ENCODE peak calls at places on chromosomes 5 and 9, in eight cellular contexts. One of them, this sample, is unnamed.
A peak's percentile ranks its signal among the peaks of the same experiment; 100 is the strongest.

GRCh38 chr5:14341571-14342225 is 198.6 kb downstream of the TRIO start:
- DNase-seq in astrocyte of the spinal cord: no peak
- DNase-seq in T-helper 17 cell: no peak
- DNase-seq in right cardiac atrium: no peak
- DNase-seq in small intestine: no peak
- DNase-seq in nephron progenitor cell: no peak
- DNase-seq in WTC11: peak; percentile 50
- DNase-seq in NCI-H2029: no peak
- DNase-seq in this sample: peak; percentile 87

GRCh38 chr9:125476645-125477044 is 215.0 kb downstream of the GAPVD1 start:
- DNase-seq in nephron progenitor cell: no peak
- DNase-seq in T-helper 17 cell: no peak
- DNase-seq in small intestine: no peak
- DNase-seq in astrocyte of the spinal cord: no peak
- DNase-seq in NCI-H2029: no peak
- DNase-seq in right cardiac atrium: no peak
- DNase-seq in WTC11: no peak
- DNase-seq in this sample: no peak

GRCh38 chr9:18324928-18325327 is 149.0 kb upstream of the ADAMTSL1 start:
- DNase-seq in astrocyte of the spinal cord: no peak
- DNase-seq in right cardiac atrium: no peak
- DNase-seq in small intestine: no peak
- DNase-seq in T-helper 17 cell: no peak
- DNase-seq in nephron progenitor cell: no peak
- DNase-seq in NCI-H2029: no peak
- DNase-seq in WTC11: no peak
- DNase-seq in this sample: no peak

GRCh38 chr5:206406-206805 is 11.5 kb downstream of the CCDC127 start:
- DNase-seq in nephron progenitor cell: no peak
- DNase-seq in T-helper 17 cell: no peak
- DNase-seq in small intestine: no peak
- DNase-seq in NCI-H2029: no peak
- DNase-seq in right cardiac atrium: peak; percentile 68
- DNase-seq in WTC11: no peak
- DNase-seq in astrocyte of the spinal cord: peak; percentile 59
- DNase-seq in this sample: no peak

GRCh38 chr5:109838157-109838556 is 148.4 kb downstream of the MAN2A1 start:
- DNase-seq in small intestine: no peak
- DNase-seq in T-helper 17 cell: no peak
- DNase-seq in WTC11: no peak
- DNase-seq in nephron progenitor cell: no peak
- DNase-seq in NCI-H2029: no peak
- DNase-seq in astrocyte of the spinal cord: no peak
- DNase-seq in right cardiac atrium: no peak
- DNase-seq in this sample: peak; percentile 54

GRCh38 chr5:66072031-66072430 is 72.1 kb upstream of the SREK1 start:
- DNase-seq in right cardiac atrium: no peak
- DNase-seq in small intestine: no peak
- DNase-seq in nephron progenitor cell: no peak
- DNase-seq in astrocyte of the spinal cord: no peak
- DNase-seq in WTC11: no peak
- DNase-seq in T-helper 17 cell: no peak
- DNase-seq in NCI-H2029: no peak
- DNase-seq in this sample: no peak

GRCh38 chr5:76325876-76326491 is 77.1 kb upstream of the IQGAP2 start:
- DNase-seq in right cardiac atrium: no peak
- DNase-seq in small intestine: peak; percentile 58
- DNase-seq in astrocyte of the spinal cord: no peak
- DNase-seq in NCI-H2029: no peak
- DNase-seq in T-helper 17 cell: no peak
- DNase-seq in nephron progenitor cell: no peak
- DNase-seq in WTC11: no peak
- DNase-seq in this sample: no peak

GRCh38 chr5:11383506-11384095 is 520.6 kb downstream of the CTNND2 start:
- DNase-seq in astrocyte of the spinal cord: no peak
- DNase-seq in right cardiac atrium: no peak
- DNase-seq in small intestine: no peak
- DNase-seq in NCI-H2029: no peak
- DNase-seq in nephron progenitor cell: no peak
- DNase-seq in T-helper 17 cell: no peak
- DNase-seq in WTC11: no peak
- DNase-seq in this sample: no peak

GRCh38 chr9:77598510-77598909 is 49.6 kb downstream of the GNA14 start:
- DNase-seq in small intestine: no peak
- DNase-seq in T-helper 17 cell: no peak
- DNase-seq in right cardiac atrium: peak; percentile 57
- DNase-seq in nephron progenitor cell: no peak
- DNase-seq in astrocyte of the spinal cord: peak; percentile 35
- DNase-seq in WTC11: no peak
- DNase-seq in NCI-H2029: peak; percentile 52
- DNase-seq in this sample: no peak

GRCh38 chr5:8905021-8905420 is 640.9 kb downstream of the SEMA5A start:
- DNase-seq in NCI-H2029: no peak
- DNase-seq in T-helper 17 cell: no peak
- DNase-seq in nephron progenitor cell: no peak
- DNase-seq in astrocyte of the spinal cord: peak; percentile 61
- DNase-seq in right cardiac atrium: no peak
- DNase-seq in small intestine: peak; percentile 21
- DNase-seq in WTC11: no peak
- DNase-seq in this sample: no peak

GRCh38 chr9:18114559-18114958 is 359.4 kb upstream of the ADAMTSL1 start:
- DNase-seq in T-helper 17 cell: no peak
- DNase-seq in NCI-H2029: no peak
- DNase-seq in small intestine: no peak
- DNase-seq in right cardiac atrium: no peak
- DNase-seq in astrocyte of the spinal cord: no peak
- DNase-seq in WTC11: no peak
- DNase-seq in nephron progenitor cell: no peak
- DNase-seq in this sample: no peak

GRCh38 chr5:766666-767431 is 17.7 kb downstream of the ZDHHC11B start:
- DNase-seq in T-helper 17 cell: no peak
- DNase-seq in WTC11: no peak
- DNase-seq in small intestine: no peak
- DNase-seq in astrocyte of the spinal cord: no peak
- DNase-seq in nephron progenitor cell: no peak
- DNase-seq in right cardiac atrium: no peak
- DNase-seq in NCI-H2029: no peak
- DNase-seq in this sample: no peak

GRCh38 chr5:74294231-74294705 is 346.3 kb downstream of the ENC1 start:
- DNase-seq in small intestine: no peak
- DNase-seq in WTC11: no peak
- DNase-seq in NCI-H2029: no peak
- DNase-seq in right cardiac atrium: peak; percentile 59
- DNase-seq in nephron progenitor cell: no peak
- DNase-seq in T-helper 17 cell: no peak
- DNase-seq in astrocyte of the spinal cord: peak; percentile 55
- DNase-seq in this sample: no peak

GRCh38 chr5:96936431-96937221 is 746 bp downstream of the LNPEP start:
- DNase-seq in astrocyte of the spinal cord: peak; percentile 48
- DNase-seq in small intestine: peak; percentile 54
- DNase-seq in T-helper 17 cell: peak; percentile 31
- DNase-seq in right cardiac atrium: peak; percentile 69
- DNase-seq in WTC11: peak; percentile 40
- DNase-seq in NCI-H2029: no peak
- DNase-seq in nephron progenitor cell: peak; percentile 23
- DNase-seq in this sample: peak; percentile 60

GRCh38 chr5:97042981-97043380 is 99.4 kb downstream of the LIX1 start:
- DNase-seq in NCI-H2029: no peak
- DNase-seq in nephron progenitor cell: peak; percentile 8
- DNase-seq in small intestine: peak; percentile 10
- DNase-seq in WTC11: no peak
- DNase-seq in T-helper 17 cell: no peak
- DNase-seq in astrocyte of the spinal cord: no peak
- DNase-seq in right cardiac atrium: no peak
- DNase-seq in this sample: peak; percentile 42

GRCh38 chr5:112971285-112971684 is 5.3 kb upstream of the DCP2 start:
- DNase-seq in nephron progenitor cell: no peak
- DNase-seq in right cardiac atrium: no peak
- DNase-seq in T-helper 17 cell: no peak
- DNase-seq in astrocyte of the spinal cord: no peak
- DNase-seq in WTC11: no peak
- DNase-seq in NCI-H2029: no peak
- DNase-seq in small intestine: no peak
- DNase-seq in this sample: no peak

GRCh38 chr5:3602713-3603502 is 7.3 kb downstream of the IRX1 start:
- DNase-seq in T-helper 17 cell: no peak
- DNase-seq in astrocyte of the spinal cord: peak; percentile 19
- DNase-seq in right cardiac atrium: no peak
- DNase-seq in WTC11: peak; percentile 77
- DNase-seq in small intestine: peak; percentile 5
- DNase-seq in nephron progenitor cell: peak; percentile 76
- DNase-seq in NCI-H2029: no peak
- DNase-seq in this sample: peak; percentile 67

GRCh38 chr9:133510926-133511505 is 13.7 kb downstream of the MYMK start:
- DNase-seq in small intestine: no peak
- DNase-seq in NCI-H2029: no peak
- DNase-seq in nephron progenitor cell: no peak
- DNase-seq in T-helper 17 cell: no peak
- DNase-seq in WTC11: no peak
- DNase-seq in right cardiac atrium: peak; percentile 48
- DNase-seq in astrocyte of the spinal cord: no peak
- DNase-seq in this sample: no peak

GRCh38 chr5:98497391-98497790 is 276.1 kb upstream of the RGMB start:
- DNase-seq in T-helper 17 cell: no peak
- DNase-seq in right cardiac atrium: no peak
- DNase-seq in small intestine: no peak
- DNase-seq in nephron progenitor cell: no peak
- DNase-seq in NCI-H2029: no peak
- DNase-seq in WTC11: no peak
- DNase-seq in astrocyte of the spinal cord: no peak
- DNase-seq in this sample: no peak

GRCh38 chr5:68406344-68406743 is 190.8 kb downstream of the PIK3R1 start:
- DNase-seq in small intestine: no peak
- DNase-seq in astrocyte of the spinal cord: no peak
- DNase-seq in nephron progenitor cell: no peak
- DNase-seq in right cardiac atrium: no peak
- DNase-seq in WTC11: no peak
- DNase-seq in NCI-H2029: no peak
- DNase-seq in T-helper 17 cell: no peak
- DNase-seq in this sample: no peak

GRCh38 chr5:153299891-153300290 is 190.6 kb upstream of the GRIA1 start:
- DNase-seq in T-helper 17 cell: no peak
- DNase-seq in WTC11: no peak
- DNase-seq in right cardiac atrium: no peak
- DNase-seq in nephron progenitor cell: no peak
- DNase-seq in NCI-H2029: no peak
- DNase-seq in astrocyte of the spinal cord: no peak
- DNase-seq in small intestine: no peak
- DNase-seq in this sample: no peak

GRCh38 chr9:21316032-21316842 is 11.1 kb upstream of the IFNA5 start:
- DNase-seq in T-helper 17 cell: no peak
- DNase-seq in right cardiac atrium: no peak
- DNase-seq in small intestine: no peak
- DNase-seq in astrocyte of the spinal cord: no peak
- DNase-seq in nephron progenitor cell: no peak
- DNase-seq in NCI-H2029: no peak
- DNase-seq in WTC11: no peak
- DNase-seq in this sample: no peak

GRCh38 chr9:111481885-111482636 is 2.1 kb downstream of the ECPAS start:
- DNase-seq in astrocyte of the spinal cord: peak; percentile 32
- DNase-seq in NCI-H2029: peak; percentile 60
- DNase-seq in T-helper 17 cell: no peak
- DNase-seq in right cardiac atrium: no peak
- DNase-seq in WTC11: no peak
- DNase-seq in nephron progenitor cell: peak; percentile 14
- DNase-seq in small intestine: no peak
- DNase-seq in this sample: no peak

GRCh38 chr9:33851301-33851700 is 34.3 kb downstream of the UBE2R2 start:
- DNase-seq in right cardiac atrium: no peak
- DNase-seq in astrocyte of the spinal cord: no peak
- DNase-seq in T-helper 17 cell: no peak
- DNase-seq in nephron progenitor cell: no peak
- DNase-seq in WTC11: no peak
- DNase-seq in small intestine: no peak
- DNase-seq in NCI-H2029: no peak
- DNase-seq in this sample: no peak

GRCh38 chr5:172059661-172060100 is 53.2 kb upstream of the FBXW11 start:
- DNase-seq in WTC11: no peak
- DNase-seq in right cardiac atrium: no peak
- DNase-seq in T-helper 17 cell: no peak
- DNase-seq in nephron progenitor cell: no peak
- DNase-seq in astrocyte of the spinal cord: no peak
- DNase-seq in NCI-H2029: no peak
- DNase-seq in small intestine: no peak
- DNase-seq in this sample: peak; percentile 25

GRCh38 chr9:113953541-113953940 is 77.4 kb downstream of the ZNF618 start:
- DNase-seq in right cardiac atrium: no peak
- DNase-seq in nephron progenitor cell: no peak
- DNase-seq in T-helper 17 cell: no peak
- DNase-seq in NCI-H2029: no peak
- DNase-seq in WTC11: no peak
- DNase-seq in small intestine: no peak
- DNase-seq in astrocyte of the spinal cord: peak; percentile 59
- DNase-seq in this sample: no peak

GRCh38 chr9:101235105-101235866 is 149.5 kb downstream of the BAAT start:
- DNase-seq in astrocyte of the spinal cord: peak; percentile 4
- DNase-seq in small intestine: peak; percentile 45
- DNase-seq in WTC11: no peak
- DNase-seq in right cardiac atrium: no peak
- DNase-seq in T-helper 17 cell: no peak
- DNase-seq in NCI-H2029: no peak
- DNase-seq in nephron progenitor cell: no peak
- DNase-seq in this sample: peak; percentile 58

GRCh38 chr5:98847054-98847453 is 73.6 kb downstream of the RGMB start:
- DNase-seq in WTC11: no peak
- DNase-seq in right cardiac atrium: no peak
- DNase-seq in nephron progenitor cell: no peak
- DNase-seq in NCI-H2029: no peak
- DNase-seq in T-helper 17 cell: no peak
- DNase-seq in small intestine: no peak
- DNase-seq in astrocyte of the spinal cord: no peak
- DNase-seq in this sample: no peak

GRCh38 chr5:50900952-50901510 is 234.6 kb downstream of the PARP8 start:
- DNase-seq in NCI-H2029: no peak
- DNase-seq in right cardiac atrium: no peak
- DNase-seq in T-helper 17 cell: no peak
- DNase-seq in astrocyte of the spinal cord: no peak
- DNase-seq in WTC11: no peak
- DNase-seq in small intestine: no peak
- DNase-seq in nephron progenitor cell: no peak
- DNase-seq in this sample: no peak

GRCh38 chr5:154901276-154901675 is 36.7 kb downstream of the GEMIN5 start:
- DNase-seq in astrocyte of the spinal cord: peak; percentile 76
- DNase-seq in NCI-H2029: no peak
- DNase-seq in nephron progenitor cell: no peak
- DNase-seq in small intestine: no peak
- DNase-seq in T-helper 17 cell: no peak
- DNase-seq in right cardiac atrium: no peak
- DNase-seq in WTC11: no peak
- DNase-seq in this sample: no peak

GRCh38 chr9:129038109-129038852 is 1.9 kb downstream of the MIGA2 start:
- DNase-seq in WTC11: no peak
- DNase-seq in nephron progenitor cell: no peak
- DNase-seq in astrocyte of the spinal cord: no peak
- DNase-seq in right cardiac atrium: peak; percentile 78
- DNase-seq in NCI-H2029: no peak
- DNase-seq in T-helper 17 cell: no peak
- DNase-seq in small intestine: peak; percentile 90
- DNase-seq in this sample: no peak

GRCh38 chr9:131635285-131635684 is 90.0 kb downstream of the PRRT1B start:
- DNase-seq in right cardiac atrium: peak; percentile 89
- DNase-seq in nephron progenitor cell: peak; percentile 53
- DNase-seq in WTC11: no peak
- DNase-seq in astrocyte of the spinal cord: peak; percentile 95
- DNase-seq in T-helper 17 cell: peak; percentile 45
- DNase-seq in small intestine: peak; percentile 91
- DNase-seq in NCI-H2029: peak; percentile 93
- DNase-seq in this sample: peak; percentile 26

GRCh38 chr9:112890106-112891081 is at the start of gene SLC46A2:
- DNase-seq in T-helper 17 cell: no peak
- DNase-seq in small intestine: no peak
- DNase-seq in right cardiac atrium: peak; percentile 66
- DNase-seq in astrocyte of the spinal cord: no peak
- DNase-seq in NCI-H2029: no peak
- DNase-seq in WTC11: peak; percentile 45
- DNase-seq in nephron progenitor cell: peak; percentile 72
- DNase-seq in this sample: peak; percentile 70

GRCh38 chr9:128252317-128253139 is 23.3 kb downstream of the GOLGA2 start:
- DNase-seq in T-helper 17 cell: no peak
- DNase-seq in astrocyte of the spinal cord: no peak
- DNase-seq in NCI-H2029: no peak
- DNase-seq in nephron progenitor cell: no peak
- DNase-seq in WTC11: no peak
- DNase-seq in small intestine: no peak
- DNase-seq in right cardiac atrium: no peak
- DNase-seq in this sample: no peak

This sample was measured in neural progenitor cell.